ENCODE peak calls at places on chromosomes 2 and 18, in nine cellular contexts. One of them, this sample, is unnamed.

GRCh38 chr18:8760984-8761383 is 55.6 kb downstream of the MTCL1 start:
- DNase-seq in stimulated activated CD8-positive, alpha-beta memory T cell treated with anti-CD3 and anti-CD28 coated beads, Interleukin-15, amount 100 ng/mL, for 4 hours: no peak
- DNase-seq in hepatic stellate cell: no peak
- DNase-seq in KBM-7: no peak
- DNase-seq in T-helper 17 cell: no peak
- DNase-seq in nephron progenitor cell: no peak
- DNase-seq in epithelial cell of prostate: no peak
- DNase-seq in activated T-helper 1 cell treated with anti-CD3 and anti-CD28 coated beads, Interleukin-2, amount 50 U/mL, for 16 hours: no peak
- DNase-seq in pancreas: no peak
- DNase-seq in this sample: no peak

GRCh38 chr2:187709063-187709462 is 154.8 kb upstream of the TFPI start:
- DNase-seq in stimulated activated CD8-positive, alpha-beta memory T cell treated with anti-CD3 and anti-CD28 coated beads, Interleukin-15, amount 100 ng/mL, for 4 hours: no peak
- DNase-seq in hepatic stellate cell: no peak
- DNase-seq in KBM-7: no peak
- DNase-seq in T-helper 17 cell: no peak
- DNase-seq in nephron progenitor cell: no peak
- DNase-seq in epithelial cell of prostate: no peak
- DNase-seq in activated T-helper 1 cell treated with anti-CD3 and anti-CD28 coated beads, Interleukin-2, amount 50 U/mL, for 16 hours: no peak
- DNase-seq in pancreas: no peak
- DNase-seq in this sample: no peak

GRCh38 chr2:16322308-16323130 is 343.1 kb downstream of the CYRIA start:
- DNase-seq in stimulated activated CD8-positive, alpha-beta memory T cell treated with anti-CD3 and anti-CD28 coated beads, Interleukin-15, amount 100 ng/mL, for 4 hours: no peak
- DNase-seq in hepatic stellate cell: no peak
- DNase-seq in KBM-7: no peak
- DNase-seq in T-helper 17 cell: no peak
- DNase-seq in nephron progenitor cell: no peak
- DNase-seq in epithelial cell of prostate: no peak
- DNase-seq in activated T-helper 1 cell treated with anti-CD3 and anti-CD28 coated beads, Interleukin-2, amount 50 U/mL, for 16 hours: no peak
- DNase-seq in pancreas: no peak
- DNase-seq in this sample: no peak

GRCh38 chr2:180553094-180553715 is 427.2 kb upstream of the UBE2E3 start:
- DNase-seq in stimulated activated CD8-positive, alpha-beta memory T cell treated with anti-CD3 and anti-CD28 coated beads, Interleukin-15, amount 100 ng/mL, for 4 hours: no peak
- DNase-seq in hepatic stellate cell: no peak
- DNase-seq in KBM-7: no peak
- DNase-seq in T-helper 17 cell: no peak
- DNase-seq in nephron progenitor cell: no peak
- DNase-seq in epithelial cell of prostate: no peak
- DNase-seq in activated T-helper 1 cell treated with anti-CD3 and anti-CD28 coated beads, Interleukin-2, amount 50 U/mL, for 16 hours: no peak
- DNase-seq in pancreas: no peak
- DNase-seq in this sample: no peak

GRCh38 chr2:141068053-141068682 is 1062.6 kb downstream of the LRP1B start:
- DNase-seq in stimulated activated CD8-positive, alpha-beta memory T cell treated with anti-CD3 and anti-CD28 coated beads, Interleukin-15, amount 100 ng/mL, for 4 hours: no peak
- DNase-seq in hepatic stellate cell: no peak
- DNase-seq in KBM-7: no peak
- DNase-seq in T-helper 17 cell: no peak
- DNase-seq in nephron progenitor cell: no peak
- DNase-seq in epithelial cell of prostate: no peak
- DNase-seq in activated T-helper 1 cell treated with anti-CD3 and anti-CD28 coated beads, Interleukin-2, amount 50 U/mL, for 16 hours: no peak
- DNase-seq in pancreas: no peak
- DNase-seq in this sample: no peak

GRCh38 chr2:119149611-119150010 is 8.9 kb downstream of the C1QL2 start:
- DNase-seq in stimulated activated CD8-positive, alpha-beta memory T cell treated with anti-CD3 and anti-CD28 coated beads, Interleukin-15, amount 100 ng/mL, for 4 hours: no peak
- DNase-seq in hepatic stellate cell: no peak
- DNase-seq in KBM-7: no peak
- DNase-seq in T-helper 17 cell: no peak
- DNase-seq in nephron progenitor cell: no peak
- DNase-seq in epithelial cell of prostate: no peak
- DNase-seq in activated T-helper 1 cell treated with anti-CD3 and anti-CD28 coated beads, Interleukin-2, amount 50 U/mL, for 16 hours: no peak
- DNase-seq in pancreas: no peak
- DNase-seq in this sample: no peak

GRCh38 chr2:6977095-6977777 is 60.0 kb downstream of the RNF144A start:
- DNase-seq in stimulated activated CD8-positive, alpha-beta memory T cell treated with anti-CD3 and anti-CD28 coated beads, Interleukin-15, amount 100 ng/mL, for 4 hours: no peak
- DNase-seq in hepatic stellate cell: no peak
- DNase-seq in KBM-7: no peak
- DNase-seq in T-helper 17 cell: no peak
- DNase-seq in nephron progenitor cell: no peak
- DNase-seq in epithelial cell of prostate: no peak
- DNase-seq in activated T-helper 1 cell treated with anti-CD3 and anti-CD28 coated beads, Interleukin-2, amount 50 U/mL, for 16 hours: no peak
- DNase-seq in pancreas: peak
- DNase-seq in this sample: no peak

GRCh38 chr2:157990173-157990572 is 111.5 kb upstream of the UPP2 start:
- DNase-seq in stimulated activated CD8-positive, alpha-beta memory T cell treated with anti-CD3 and anti-CD28 coated beads, Interleukin-15, amount 100 ng/mL, for 4 hours: no peak
- DNase-seq in hepatic stellate cell: no peak
- DNase-seq in KBM-7: no peak
- DNase-seq in T-helper 17 cell: no peak
- DNase-seq in nephron progenitor cell: peak
- DNase-seq in epithelial cell of prostate: no peak
- DNase-seq in activated T-helper 1 cell treated with anti-CD3 and anti-CD28 coated beads, Interleukin-2, amount 50 U/mL, for 16 hours: no peak
- DNase-seq in pancreas: no peak
- DNase-seq in this sample: no peak

GRCh38 chr2:56671973-56672569 is 488.3 kb downstream of the CCDC85A start:
- DNase-seq in stimulated activated CD8-positive, alpha-beta memory T cell treated with anti-CD3 and anti-CD28 coated beads, Interleukin-15, amount 100 ng/mL, for 4 hours: no peak
- DNase-seq in hepatic stellate cell: no peak
- DNase-seq in KBM-7: no peak
- DNase-seq in T-helper 17 cell: no peak
- DNase-seq in nephron progenitor cell: no peak
- DNase-seq in epithelial cell of prostate: no peak
- DNase-seq in activated T-helper 1 cell treated with anti-CD3 and anti-CD28 coated beads, Interleukin-2, amount 50 U/mL, for 16 hours: no peak
- DNase-seq in pancreas: no peak
- DNase-seq in this sample: no peak

GRCh38 chr2:169928463-169928864 is 101.2 kb downstream of the UBR3 start:
- DNase-seq in stimulated activated CD8-positive, alpha-beta memory T cell treated with anti-CD3 and anti-CD28 coated beads, Interleukin-15, amount 100 ng/mL, for 4 hours: no peak
- DNase-seq in hepatic stellate cell: no peak
- DNase-seq in KBM-7: peak
- DNase-seq in T-helper 17 cell: no peak
- DNase-seq in nephron progenitor cell: no peak
- DNase-seq in epithelial cell of prostate: no peak
- DNase-seq in activated T-helper 1 cell treated with anti-CD3 and anti-CD28 coated beads, Interleukin-2, amount 50 U/mL, for 16 hours: no peak
- DNase-seq in pancreas: no peak
- DNase-seq in this sample: peak